ENCODE peak calls at places on chromosomes 6 and 20, in four cellular contexts. X is activated CD8-positive, alpha-beta memory T cell treated with anti-CD3 and anti-CD28 coated beads, Interleukin-2, amount 50 U/mL, for 4 hours; M is astrocyte of the hippocampus; T is body of pancreas. R is an unnamed sample.
A peak's percentile ranks its signal among the peaks of the same experiment; 100 is the strongest.

GRCh38 chr20:35618372-35619131 is 2.9 kb downstream of the SPAG4 start:
- DNase-seq in X (no peak), M (peak; percentile 51), T (peak; percentile 33), R (peak; percentile 32)

GRCh38 chr6:52538921-52539354 is 37.9 kb downstream of the TRAM2 start:
- DNase-seq in X (no peak), M (no peak), T (no peak), R (no peak)

GRCh38 chr20:62587757-62588402 is 54.4 kb upstream of the SLCO4A1 start:
- DNase-seq in X (no peak), M (peak; percentile 45), T (no peak), R (no peak)

GRCh38 chr20:53712212-53712977 is 118.8 kb upstream of the ZNF217 start:
- DNase-seq in X (no peak), M (no peak), T (no peak), R (peak; percentile 64)

GRCh38 chr6:159169193-159169555 is at the start of gene FNDC1:
- DNase-seq in X (no peak), M (peak; percentile 66), T (peak; percentile 41), R (peak; percentile 43)

GRCh38 chr6:82875573-82876185 is 190.0 kb downstream of the UBE3D start:
- DNase-seq in X (no peak), M (peak; percentile 69), T (no peak), R (no peak)

GRCh38 chr6:46893648-46894047 is 28.1 kb downstream of the ADGRF5 start:
- DNase-seq in X (no peak), M (peak; percentile 34), T (no peak), R (peak; percentile 17)

GRCh38 chr6:108789475-108789874 is 58.7 kb upstream of the ARMC2 start:
- DNase-seq in X (no peak), M (no peak), T (no peak), R (no peak)

GRCh38 chr20:52130406-52130805 is 61.2 kb downstream of the ZFP64 start:
- DNase-seq in X (no peak), M (no peak), T (no peak), R (no peak)

GRCh38 chr6:167746377-167747151 is 80.1 kb upstream of the AFDN start:
- DNase-seq in X (no peak), M (no peak), T (no peak), R (no peak)

GRCh38 chr20:3071610-3072529 is at the start of gene OXT:
- DNase-seq in X (peak; percentile 76), M (peak; percentile 30), T (peak; percentile 35), R (peak; percentile 55)

GRCh38 chr6:129895692-129896091 is 34.6 kb upstream of the TMEM244 start:
- DNase-seq in X (no peak), M (no peak), T (no peak), R (no peak)

GRCh38 chr6:125273965-125274364 is 27.8 kb downstream of the HDDC2 start:
- DNase-seq in X (no peak), M (peak; percentile 84), T (peak; percentile 19), R (no peak)

GRCh38 chr6:158321960-158322359 is 9.7 kb downstream of the TULP4 start:
- DNase-seq in X (no peak), M (peak; percentile 75), T (no peak), R (no peak)

GRCh38 chr6:125123468-125124249 is 29.9 kb upstream of the TPD52L1 start:
- DNase-seq in X (no peak), M (no peak), T (no peak), R (no peak)

R was measured in thyroid gland.